ENCODE peak calls at places on chromosomes 3 and 15, in five cellular contexts. One of them, this sample, is unnamed.

GRCh38 chr3:85475346-85475745 is 516.6 kb downstream of the CADM2 start:
- DNase-seq in K562: no peak
- DNase-seq in GM12865: no peak
- DNase-seq in stimulated activated naive CD4-positive, alpha-beta T cell: no peak
- DNase-seq in GM19239: no peak
- DNase-seq in this sample: no peak

GRCh38 chr3:117548600-117548999 is 839.0 kb downstream of the TUSC7 start:
- DNase-seq in K562: no peak
- DNase-seq in GM12865: no peak
- DNase-seq in stimulated activated naive CD4-positive, alpha-beta T cell: no peak
- DNase-seq in GM19239: no peak
- DNase-seq in this sample: no peak

GRCh38 chr3:197270558-197271317 is 27.7 kb downstream of the DLG1 start:
- DNase-seq in K562: no peak
- DNase-seq in GM12865: no peak
- DNase-seq in stimulated activated naive CD4-positive, alpha-beta T cell: no peak
- DNase-seq in GM19239: no peak
- DNase-seq in this sample: no peak

GRCh38 chr3:100173931-100174330 is 59.6 kb upstream of the FILIP1L start:
- DNase-seq in K562: no peak
- DNase-seq in GM12865: no peak
- DNase-seq in stimulated activated naive CD4-positive, alpha-beta T cell: no peak
- DNase-seq in GM19239: no peak
- DNase-seq in this sample: no peak

GRCh38 chr15:90571063-90571541 is 41.4 kb downstream of the CRTC3 start:
- DNase-seq in K562: peak; percentile 53
- DNase-seq in GM12865: peak; percentile 42
- DNase-seq in stimulated activated naive CD4-positive, alpha-beta T cell: no peak
- DNase-seq in GM19239: no peak
- DNase-seq in this sample: peak; percentile 29

GRCh38 chr3:117059054-117059989 is 349.7 kb downstream of the TUSC7 start:
- DNase-seq in K562: peak; percentile 9
- DNase-seq in GM12865: peak; percentile 11
- DNase-seq in stimulated activated naive CD4-positive, alpha-beta T cell: no peak
- DNase-seq in GM19239: no peak
- DNase-seq in this sample: no peak

GRCh38 chr3:147298511-147298982 is 107.8 kb downstream of the ZIC4 start:
- DNase-seq in K562: no peak
- DNase-seq in GM12865: no peak
- DNase-seq in stimulated activated naive CD4-positive, alpha-beta T cell: no peak
- DNase-seq in GM19239: no peak
- DNase-seq in this sample: peak; percentile 98

GRCh38 chr3:64163755-64164148 is 61.5 kb downstream of the PRICKLE2 start:
- DNase-seq in K562: no peak
- DNase-seq in GM12865: peak; percentile 47
- DNase-seq in stimulated activated naive CD4-positive, alpha-beta T cell: no peak
- DNase-seq in GM19239: no peak
- DNase-seq in this sample: peak; percentile 60

GRCh38 chr3:129001101-129001816 is at the start of gene EFCC1:
- DNase-seq in K562: peak; percentile 47
- DNase-seq in GM12865: no peak
- DNase-seq in stimulated activated naive CD4-positive, alpha-beta T cell: peak; percentile 12
- DNase-seq in GM19239: no peak
- DNase-seq in this sample: no peak

GRCh38 chr15:53808058-53808703 is 48.7 kb upstream of the WDR72 start:
- DNase-seq in K562: peak; percentile 14
- DNase-seq in GM12865: peak; percentile 5
- DNase-seq in stimulated activated naive CD4-positive, alpha-beta T cell: no peak
- DNase-seq in GM19239: no peak
- DNase-seq in this sample: no peak

GRCh38 chr3:72746412-72747411 is 101.5 kb downstream of the SHQ1 start:
- DNase-seq in K562: no peak
- DNase-seq in GM12865: no peak
- DNase-seq in stimulated activated naive CD4-positive, alpha-beta T cell: no peak
- DNase-seq in GM19239: no peak
- DNase-seq in this sample: peak; percentile 20

GRCh38 chr3:14318638-14319037 is 83.8 kb upstream of the SLC6A6 start:
- DNase-seq in K562: no peak
- DNase-seq in GM12865: peak; percentile 41
- DNase-seq in stimulated activated naive CD4-positive, alpha-beta T cell: no peak
- DNase-seq in GM19239: no peak
- DNase-seq in this sample: no peak

GRCh38 chr15:31803388-31803884 is 226.9 kb upstream of the CHRNA7 start:
- DNase-seq in K562: no peak
- DNase-seq in GM12865: peak; percentile 52
- DNase-seq in stimulated activated naive CD4-positive, alpha-beta T cell: no peak
- DNase-seq in GM19239: no peak
- DNase-seq in this sample: no peak

GRCh38 chr15:90610220-90610619 is 80.5 kb downstream of the CRTC3 start:
- DNase-seq in K562: no peak
- DNase-seq in GM12865: no peak
- DNase-seq in stimulated activated naive CD4-positive, alpha-beta T cell: no peak
- DNase-seq in GM19239: no peak
- DNase-seq in this sample: peak; percentile 37

GRCh38 chr15:80967451-80967850 is 22.2 kb downstream of the MESD start:
- DNase-seq in K562: no peak
- DNase-seq in GM12865: no peak
- DNase-seq in stimulated activated naive CD4-positive, alpha-beta T cell: no peak
- DNase-seq in GM19239: no peak
- DNase-seq in this sample: peak; percentile 41

GRCh38 chr15:87368511-87368910 is 888.0 kb downstream of the NTRK3 start:
- DNase-seq in K562: no peak
- DNase-seq in GM12865: no peak
- DNase-seq in stimulated activated naive CD4-positive, alpha-beta T cell: no peak
- DNase-seq in GM19239: no peak
- DNase-seq in this sample: no peak

GRCh38 chr3:169822091-169822490 is 9.4 kb upstream of the LRRC34 start:
- DNase-seq in K562: no peak
- DNase-seq in GM12865: no peak
- DNase-seq in stimulated activated naive CD4-positive, alpha-beta T cell: no peak
- DNase-seq in GM19239: no peak
- DNase-seq in this sample: no peak

GRCh38 chr3:183159319-183159718 is 3.2 kb downstream of the LAMP3 start:
- DNase-seq in K562: peak; percentile 17
- DNase-seq in GM12865: peak; percentile 46
- DNase-seq in stimulated activated naive CD4-positive, alpha-beta T cell: no peak
- DNase-seq in GM19239: no peak
- DNase-seq in this sample: no peak

GRCh38 chr3:16849240-16849639 is 35.5 kb upstream of the PLCL2 start:
- DNase-seq in K562: no peak
- DNase-seq in GM12865: peak; percentile 83
- DNase-seq in stimulated activated naive CD4-positive, alpha-beta T cell: peak; percentile 62
- DNase-seq in GM19239: peak; percentile 12
- DNase-seq in this sample: peak; percentile 55

GRCh38 chr3:16090013-16090412 is 84.5 kb upstream of the GALNT15 start:
- DNase-seq in K562: no peak
- DNase-seq in GM12865: no peak
- DNase-seq in stimulated activated naive CD4-positive, alpha-beta T cell: no peak
- DNase-seq in GM19239: no peak
- DNase-seq in this sample: peak; percentile 97

GRCh38 chr3:79361748-79362378 is 405.9 kb downstream of the ROBO1 start:
- DNase-seq in K562: peak; percentile 8
- DNase-seq in GM12865: peak; percentile 38
- DNase-seq in stimulated activated naive CD4-positive, alpha-beta T cell: no peak
- DNase-seq in GM19239: peak; percentile 1
- DNase-seq in this sample: peak; percentile 44

GRCh38 chr3:44000586-44000985 is 241.1 kb upstream of the TOPAZ1 start:
- DNase-seq in K562: no peak
- DNase-seq in GM12865: peak; percentile 70
- DNase-seq in stimulated activated naive CD4-positive, alpha-beta T cell: no peak
- DNase-seq in GM19239: no peak
- DNase-seq in this sample: no peak

GRCh38 chr15:38588672-38589071 is 24.1 kb upstream of the RASGRP1 start:
- DNase-seq in K562: no peak
- DNase-seq in GM12865: no peak
- DNase-seq in stimulated activated naive CD4-positive, alpha-beta T cell: no peak
- DNase-seq in GM19239: no peak
- DNase-seq in this sample: no peak

GRCh38 chr3:69179740-69180372 is 57.5 kb upstream of the LMOD3 start:
- DNase-seq in K562: no peak
- DNase-seq in GM12865: no peak
- DNase-seq in stimulated activated naive CD4-positive, alpha-beta T cell: no peak
- DNase-seq in GM19239: no peak
- DNase-seq in this sample: peak; percentile 1

GRCh38 chr15:74497584-74497983 is 36.6 kb upstream of the UBL7 start:
- DNase-seq in K562: no peak
- DNase-seq in GM12865: peak; percentile 63
- DNase-seq in stimulated activated naive CD4-positive, alpha-beta T cell: no peak
- DNase-seq in GM19239: no peak
- DNase-seq in this sample: no peak

GRCh38 chr3:40070816-40071215 is 238.7 kb upstream of the EIF1B start:
- DNase-seq in K562: no peak
- DNase-seq in GM12865: no peak
- DNase-seq in stimulated activated naive CD4-positive, alpha-beta T cell: no peak
- DNase-seq in GM19239: no peak
- DNase-seq in this sample: peak; percentile 4

GRCh38 chr3:55165704-55166103 is 237.8 kb upstream of the LRTM1 start:
- DNase-seq in K562: no peak
- DNase-seq in GM12865: no peak
- DNase-seq in stimulated activated naive CD4-positive, alpha-beta T cell: no peak
- DNase-seq in GM19239: no peak
- DNase-seq in this sample: no peak

GRCh38 chr3:76646921-76647562 is 392.9 kb upstream of the ROBO2 start:
- DNase-seq in K562: no peak
- DNase-seq in GM12865: no peak
- DNase-seq in stimulated activated naive CD4-positive, alpha-beta T cell: no peak
- DNase-seq in GM19239: no peak
- DNase-seq in this sample: no peak

GRCh38 chr15:66594344-66594743 is 28.5 kb upstream of the LCTL start:
- DNase-seq in K562: no peak
- DNase-seq in GM12865: no peak
- DNase-seq in stimulated activated naive CD4-positive, alpha-beta T cell: no peak
- DNase-seq in GM19239: no peak
- DNase-seq in this sample: no peak

GRCh38 chr3:195908439-195909293 is at the start of gene TNK2:
- DNase-seq in K562: peak; percentile 28
- DNase-seq in GM12865: peak; percentile 45
- DNase-seq in stimulated activated naive CD4-positive, alpha-beta T cell: peak; percentile 71
- DNase-seq in GM19239: no peak
- DNase-seq in this sample: no peak

GRCh38 chr3:141544697-141545096 is 57.9 kb downstream of the RASA2 start:
- DNase-seq in K562: no peak
- DNase-seq in GM12865: no peak
- DNase-seq in stimulated activated naive CD4-positive, alpha-beta T cell: peak; percentile 44
- DNase-seq in GM19239: no peak
- DNase-seq in this sample: no peak

GRCh38 chr15:58396181-58396580 is 35.6 kb upstream of the LIPC start:
- DNase-seq in K562: no peak
- DNase-seq in GM12865: no peak
- DNase-seq in stimulated activated naive CD4-positive, alpha-beta T cell: no peak
- DNase-seq in GM19239: no peak
- DNase-seq in this sample: peak; percentile 76

GRCh38 chr3:159126261-159127020 is 324.6 kb downstream of the MFSD1 start:
- DNase-seq in K562: no peak
- DNase-seq in GM12865: no peak
- DNase-seq in stimulated activated naive CD4-positive, alpha-beta T cell: no peak
- DNase-seq in GM19239: no peak
- DNase-seq in this sample: peak; percentile 31

GRCh38 chr3:57659004-57659672 is 33.7 kb downstream of the DENND6A start:
- DNase-seq in K562: no peak
- DNase-seq in GM12865: no peak
- DNase-seq in stimulated activated naive CD4-positive, alpha-beta T cell: no peak
- DNase-seq in GM19239: no peak
- DNase-seq in this sample: no peak

This sample was measured in brain microvascular endothelial cell.